ENCODE peak calls at places on chromosomes 5 and 9, in nine cellular contexts. E, I, S, P, B, N, X, M and C are unnamed samples.

GRCh38 chr5:90131734-90132133 is 277.8 kb downstream of the CETN3 start:
- DNase-seq in X (no peak), B (no peak), E (no peak), I (no peak), S (no peak), M (no peak), P (no peak), N (no peak), C (no peak)

GRCh38 chr9:37624073-37624472 is 26.7 kb upstream of the FRMPD1 start:
- DNase-seq in B (no peak), M (no peak), E (peak; percentile 11), P (no peak), I (no peak), X (no peak), N (no peak), S (no peak), C (no peak)

GRCh38 chr9:70519912-70520724 is 105.7 kb upstream of the KLF9 start:
- DNase-seq in N (no peak), P (no peak), E (no peak), X (no peak), S (no peak), I (no peak), M (no peak), B (no peak), C (no peak)

GRCh38 chr9:92954078-92954861 is 6.9 kb downstream of the FGD3 start:
- DNase-seq in E (no peak), X (no peak), I (peak; percentile 30), P (peak; percentile 24), B (peak; percentile 91), S (peak; percentile 44), M (no peak), N (no peak), C (peak; percentile 65)

GRCh38 chr9:128553695-128554094 is 1.3 kb downstream of the SPTAN1 start:
- DNase-seq in E (no peak), P (peak; percentile 23), I (peak; percentile 92), X (peak; percentile 45), S (no peak), B (peak; percentile 25), M (no peak), N (no peak), C (no peak)

GRCh38 chr9:106869458-106869857 is 6.5 kb downstream of the ZNF462 start:
- DNase-seq in N (no peak), I (peak; percentile 32), X (no peak), P (no peak), M (no peak), E (no peak), B (peak; percentile 30), S (no peak), C (no peak)

GRCh38 chr5:132226516-132227234 is 978 bp downstream of the P4HA2 start:
- DNase-seq in P (no peak), S (no peak), M (no peak), X (peak; percentile 17), B (no peak), N (no peak), E (peak; percentile 35), I (peak; percentile 61), C (no peak)

GRCh38 chr9:136552117-136552685 is 6.4 kb upstream of the NOTCH1 start:
- DNase-seq in N (no peak), E (peak; percentile 24), P (peak; percentile 41), S (no peak), M (no peak), X (peak; percentile 62), I (peak; percentile 95), B (peak; percentile 13), C (no peak)

GRCh38 chr9:109203761-109204360 is 36.8 kb upstream of the FRRS1L start:
- DNase-seq in M (no peak), N (no peak), S (no peak), X (no peak), E (no peak), B (no peak), P (no peak), I (no peak), C (no peak)

GRCh38 chr5:135435467-135436330 is 11.4 kb downstream of the DCANP1 start:
- DNase-seq in S (no peak), E (no peak), X (no peak), M (peak; percentile 49), B (no peak), N (no peak), I (no peak), P (no peak), C (no peak)

GRCh38 chr9:133492061-133493021 is 13.4 kb upstream of the SLC2A6 start:
- DNase-seq in I (peak; percentile 29), E (no peak), P (no peak), B (no peak), X (no peak), M (peak; percentile 67), S (no peak), N (no peak), C (no peak)

GRCh38 chr5:58188287-58188651 is 271.6 kb downstream of the PLK2 start:
- DNase-seq in N (peak; percentile 27), E (peak; percentile 8), I (peak; percentile 66), M (no peak), X (peak; percentile 8), P (no peak), S (peak; percentile 55), B (peak; percentile 84), C (no peak)

GRCh38 chr5:76765249-76765648 is 49.3 kb downstream of the F2R start:
- DNase-seq in E (no peak), S (no peak), P (no peak), N (no peak), B (peak; percentile 40), M (no peak), X (no peak), I (peak; percentile 45), C (no peak)

GRCh38 chr9:134166374-134166773 is 2.0 kb upstream of the RNU6ATAC start:
- DNase-seq in P (no peak), S (no peak), I (no peak), E (no peak), X (no peak), B (no peak), N (no peak), M (no peak), C (no peak)

DNA sequence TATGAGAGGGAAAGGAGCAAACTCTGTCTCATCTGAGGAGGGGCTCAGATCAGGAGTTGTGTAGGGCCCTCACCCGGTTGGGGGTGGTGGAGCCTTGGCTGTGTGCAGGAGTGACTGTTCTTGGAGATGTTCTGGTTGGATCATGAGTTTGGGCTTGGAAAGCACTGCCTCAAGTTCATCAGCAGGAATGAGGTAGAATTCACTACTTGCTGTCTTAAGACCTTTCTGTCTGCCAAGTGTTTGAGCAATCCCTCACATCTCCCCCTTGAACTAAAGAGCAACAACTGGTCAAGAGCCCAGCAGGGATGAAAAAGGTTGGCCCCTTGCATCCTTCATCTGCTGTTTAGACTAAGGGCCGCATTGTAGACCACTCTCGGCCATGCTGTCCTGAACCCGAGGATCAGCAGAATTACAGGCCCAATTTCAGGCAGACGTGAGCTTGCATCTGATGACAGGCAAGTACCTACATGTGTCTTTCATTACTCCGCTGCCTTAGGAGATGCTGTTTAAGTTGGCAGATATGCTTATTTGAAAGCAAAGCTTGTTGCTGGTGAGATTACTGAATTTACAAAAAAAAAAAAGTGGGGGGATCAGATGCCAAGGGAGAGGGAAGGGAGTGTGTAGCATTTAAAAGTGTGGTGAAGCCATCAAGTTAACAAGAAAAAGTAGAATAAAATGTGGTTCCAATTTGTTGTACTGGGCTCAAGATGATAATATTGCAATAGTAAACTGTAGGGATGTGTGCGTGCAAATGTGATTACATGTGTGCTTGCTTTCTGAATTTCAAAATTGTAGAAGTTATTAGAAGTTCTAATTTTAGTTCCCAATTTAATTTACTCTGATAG is 36.5 kb downstream of the PIK3R1 start:
- DNase-seq in X (peak; percentile 32), E (no peak), S (no peak), I (peak; percentile 73), P (no peak), N (no peak), B (no peak), M (peak; percentile 64), C (no peak)
- TF ChIP-seq EZH2phosphoT487 in X (no peak), E (no peak), S (no peak), I (no peak), P (no peak), N (no peak), B (no peak), M (no peak), C (no peak)

DNA sequence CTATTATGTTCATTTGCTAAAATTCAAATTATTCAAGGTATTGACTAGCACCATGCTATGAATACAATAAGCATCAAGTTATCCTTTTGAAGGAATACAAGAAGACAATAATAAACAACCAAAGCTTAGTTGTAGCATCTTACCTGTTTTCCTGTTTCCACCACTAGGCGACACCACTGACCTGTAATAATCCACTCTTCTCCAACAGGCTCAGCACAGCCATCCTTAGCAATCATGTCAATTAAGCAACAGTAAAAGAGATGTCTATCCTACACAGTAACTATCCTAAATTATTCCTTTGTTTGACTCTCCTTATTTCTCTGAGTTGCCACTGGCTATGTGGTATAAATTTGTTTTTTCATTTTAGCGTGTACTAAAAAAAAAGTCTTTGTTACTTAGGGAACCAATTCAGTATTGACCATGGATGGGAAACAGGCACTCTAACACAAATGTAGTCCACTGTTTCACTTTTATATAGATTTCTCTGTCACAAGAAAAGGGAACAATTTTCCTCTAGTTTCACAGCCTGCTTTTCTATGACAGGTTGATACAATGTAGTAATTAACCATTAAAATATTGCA is 46.2 kb downstream of the PCA3 start:
- DNase-seq in I (peak; percentile 72), N (peak; percentile 74), B (peak; percentile 68), P (peak; percentile 36), E (peak; percentile 76), M (peak; percentile 37), S (peak; percentile 59), X (peak; percentile 77), C (peak; percentile 35)
- TF ChIP-seq EZH2phosphoT487 in I (no peak), N (no peak), B (no peak), P (no peak), E (no peak), M (no peak), S (no peak), X (no peak), C (no peak)

DNA sequence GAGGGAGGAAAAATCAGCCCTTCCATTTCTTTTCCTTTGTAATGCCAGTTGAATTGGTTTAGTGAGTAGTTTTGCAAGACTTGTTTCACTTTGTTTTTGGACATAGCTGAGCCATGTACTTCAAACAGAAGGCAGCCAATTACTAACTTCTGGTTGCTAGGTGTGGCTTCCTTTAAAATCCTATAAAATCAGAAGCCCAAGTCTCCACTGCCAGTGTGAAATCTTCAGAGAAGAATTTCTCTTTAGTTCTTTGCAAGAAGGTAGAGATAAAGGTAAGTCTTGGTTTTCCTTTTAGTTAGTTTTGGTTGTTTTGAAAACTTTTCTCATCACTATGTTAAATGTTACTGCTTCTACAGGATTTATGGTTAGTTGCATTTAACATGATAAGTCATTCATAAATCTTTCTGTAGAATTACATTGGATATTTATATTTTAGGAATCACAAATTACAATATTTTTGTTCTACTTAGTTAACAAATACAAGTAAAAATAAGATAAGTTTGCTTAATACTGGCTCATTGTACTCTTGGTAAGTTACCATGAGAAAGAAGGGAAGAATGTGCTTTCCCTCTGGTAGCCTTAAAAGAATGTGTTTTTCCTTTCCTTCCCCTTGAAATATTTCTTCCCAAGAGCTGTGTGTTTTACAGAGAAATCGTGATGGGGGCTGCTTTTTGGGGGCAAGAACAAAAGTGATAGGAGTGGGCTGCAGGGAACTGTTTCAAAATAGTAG is at the start of gene ANXA1:
- DNase-seq in N (no peak), I (peak; percentile 95), E (peak; percentile 60), X (peak; percentile 48), S (peak; percentile 89), B (peak; percentile 86), P (no peak), M (no peak), C (no peak)
- TF ChIP-seq EZH2phosphoT487 in N (no peak), I (peak; percentile 45), E (no peak), X (no peak), S (no peak), B (no peak), P (no peak), M (no peak), C (no peak)

GRCh38 chr5:172659909-172660628 is 19.0 kb downstream of the NEURL1B start:
- DNase-seq in X (peak; percentile 92), N (peak; percentile 78), M (peak; percentile 75), B (no peak), S (no peak), E (peak; percentile 53), I (peak; percentile 91), P (peak; percentile 6), C (no peak)
- TF ChIP-seq EZH2phosphoT487 in X (no peak), N (no peak), M (no peak), B (no peak), S (no peak), E (no peak), I (no peak), P (no peak), C (no peak)